ENCODE peak calls at places on chromosomes 13 and 19, in ten cellular contexts. Y is GM23248; O is heart right ventricle; V is kidney; S is hepatocyte; I is IMR-90; K is CD8-positive, alpha-beta T cell; E is GM12878; Q is brain microvascular endothelial cell; N is uterus. W is an unnamed sample.

GRCh38 chr19:3801412-3802096 is 15.4 kb upstream of the MATK start:
- DNase-seq in K (peak; percentile 61), N (no peak), S (no peak), Q (peak; percentile 4), Y (peak; percentile 45), V (peak; percentile 76), I (no peak), O (peak; percentile 43), E (no peak), W (peak; percentile 42)

GRCh38 chr19:19021115-19021514 is 12.2 kb downstream of the SUGP2 start:
- DNase-seq in N (no peak), S (peak; percentile 50), V (no peak), O (no peak), I (peak; percentile 84), Q (peak; percentile 63), E (no peak), K (no peak), Y (peak; percentile 86), W (no peak)

GRCh38 chr13:29861694-29862110 is 11.3 kb upstream of the UBL3 start:
- DNase-seq in K (no peak), Y (peak; percentile 99), S (peak; percentile 22), I (peak; percentile 97), N (no peak), O (no peak), V (no peak), Q (peak; percentile 85), E (no peak), W (no peak)

GRCh38 chr13:19836472-19836871 is 27.0 kb downstream of the ZMYM5 start:
- DNase-seq in Q (peak; percentile 9), O (no peak), N (no peak), V (no peak), E (no peak), S (no peak), K (no peak), Y (peak; percentile 7), I (peak; percentile 53), W (no peak)

GRCh38 chr19:41626877-41627276 is at the start of gene CEACAM4:
- DNase-seq in K (no peak), N (no peak), O (peak; percentile 32), E (no peak), V (no peak), Y (no peak), Q (no peak), S (no peak), I (no peak), W (peak; percentile 74)

GRCh38 chr13:114090476-114090875 is 41.9 kb downstream of the RASA3 start:
- DNase-seq in I (no peak), K (no peak), Q (no peak), Y (no peak), E (no peak), S (no peak), O (no peak), N (no peak), V (no peak), W (no peak)

GRCh38 chr13:104837756-104838155 is 1697.7 kb downstream of the EFNB2 start:
- DNase-seq in O (no peak), E (no peak), Q (no peak), S (no peak), Y (no peak), K (no peak), I (no peak), V (no peak), N (no peak), W (no peak)

GRCh38 chr19:48489608-48490216 is 20.5 kb downstream of the CYTH2 start:
- DNase-seq in V (peak; percentile 90), E (no peak), S (peak; percentile 85), I (peak; percentile 39), K (peak; percentile 81), Q (peak; percentile 35), O (peak; percentile 83), Y (peak; percentile 71), N (peak; percentile 74), W (peak; percentile 90)

DNA sequence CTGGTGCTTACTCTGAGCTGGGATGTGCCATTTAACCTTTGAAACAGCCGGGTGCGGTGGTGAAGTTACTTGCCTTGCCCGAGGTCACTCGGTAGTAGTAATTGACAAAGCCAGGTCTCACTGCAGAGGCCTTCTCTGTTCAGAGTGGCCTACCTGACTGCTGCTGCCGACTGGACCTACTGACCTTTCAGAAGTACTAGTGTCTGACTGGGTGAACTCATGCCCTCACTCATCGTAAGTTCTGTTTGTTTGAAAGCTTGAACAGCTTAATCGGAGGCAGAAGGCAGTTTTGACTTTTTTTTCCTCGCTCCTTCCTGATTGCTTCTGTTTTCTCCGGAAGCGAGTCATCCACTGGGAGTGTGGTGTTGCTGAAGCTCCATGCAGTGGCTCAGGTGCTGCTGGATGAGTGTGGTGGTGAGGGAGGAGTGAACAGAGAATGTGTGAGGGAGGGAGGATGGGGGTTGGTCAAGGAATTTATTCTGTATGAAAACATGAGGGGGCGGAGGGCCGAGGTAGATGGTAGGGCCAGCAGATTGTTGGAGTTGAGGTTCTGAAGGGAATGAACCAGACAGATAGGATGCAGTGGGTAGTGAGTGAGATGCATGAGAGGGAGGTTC is 2.7 kb downstream of the SPINT2 start:
- DNase-seq in V (peak; percentile 57), K (no peak), Y (peak; percentile 72), N (no peak), I (peak; percentile 78), S (peak; percentile 70), O (no peak), Q (peak; percentile 47), E (no peak), W (no peak)
- H3K27ac ChIP-seq in V (peak overlapping the region; percentile 94), K (no peak overlapping the region), Y (peak overlapping the region; percentile 12), N (no peak overlapping the region), I (peak overlapping the region; percentile 16), S (peak overlapping the region; percentile 94), O (no peak overlapping the region), Q (no peak overlapping the region), E (no peak overlapping the region), W (no peak overlapping the region)

GRCh38 chr13:95783747-95784146 is 106.8 kb downstream of the DNAJC3 start:
- DNase-seq in K (no peak), Q (no peak), N (no peak), I (no peak), Y (no peak), S (no peak), V (no peak), E (no peak), O (no peak), W (no peak)

GRCh38 chr13:95784891-95785290 is 108.0 kb downstream of the DNAJC3 start:
- DNase-seq in N (no peak), Q (peak; percentile 5), O (no peak), E (no peak), I (peak; percentile 49), Y (peak; percentile 31), S (no peak), K (no peak), V (no peak), W (no peak)

GRCh38 chr13:95787356-95788099 is 110.6 kb downstream of the DNAJC3 start:
- DNase-seq in V (no peak), N (no peak), Y (peak; percentile 21), K (no peak), Q (no peak), O (no peak), I (peak; percentile 21), S (no peak), E (no peak), W (no peak)

GRCh38 chr13:95781016-95781415 is 104.1 kb downstream of the DNAJC3 start:
- DNase-seq in Y (no peak), S (no peak), I (no peak), V (no peak), E (no peak), K (no peak), Q (no peak), O (no peak), N (no peak), W (no peak)

GRCh38 chr13:95784161-95784880 is 107.4 kb downstream of the DNAJC3 start:
- DNase-seq in I (peak; percentile 91), Y (peak; percentile 72), O (no peak), V (no peak), S (peak; percentile 56), N (no peak), E (no peak), Q (peak; percentile 57), K (no peak), W (no peak)
- H3K27ac ChIP-seq in I (peak overlapping the region; percentile 55), Y (peak overlapping the region; percentile 61), O (no peak overlapping the region), V (no peak overlapping the region), S (peak overlapping the region; percentile 73), N (no peak overlapping the region), E (no peak overlapping the region), Q (peak overlapping the region; percentile 37), K (no peak overlapping the region), W (no peak overlapping the region)

GRCh38 chr19:46605356-46605821 is 4.3 kb downstream of the CALM3 start:
- DNase-seq in O (no peak), Y (no peak), Q (no peak), N (no peak), E (no peak), S (no peak), K (no peak), I (no peak), V (peak; percentile 56), W (no peak)

GRCh38 chr19:46602392-46603194 is 1.5 kb downstream of the CALM3 start:
- DNase-seq in V (no peak), K (peak; percentile 33), O (no peak), Y (peak; percentile 73), I (no peak), S (peak; percentile 25), E (no peak), Q (no peak), N (peak; percentile 27), W (no peak)

GRCh38 chr19:46604781-46605355 is 3.7 kb downstream of the CALM3 start:
- DNase-seq in S (peak; percentile 8), I (no peak), O (no peak), E (no peak), Q (no peak), K (no peak), Y (no peak), N (no peak), V (peak; percentile 61), W (peak; percentile 64)

GRCh38 chr19:46603195-46603637 is 2.1 kb downstream of the CALM3 start:
- DNase-seq in E (no peak), I (no peak), Q (no peak), S (peak; percentile 83), N (no peak), K (no peak), V (no peak), Y (no peak), O (no peak), W (no peak)

GRCh38 chr19:46603752-46604241 is 2.7 kb downstream of the CALM3 start:
- DNase-seq in S (peak; percentile 15), K (no peak), O (no peak), V (no peak), E (no peak), N (no peak), Q (no peak), Y (peak; percentile 49), I (no peak), W (no peak)
- H3K27ac ChIP-seq in S (peak overlapping the region; percentile 97), K (no peak overlapping the region), O (peak overlapping the region; percentile 100), V (peak overlapping the region; percentile 73), E (peak overlapping the region; percentile 92), N (peak overlapping the region; percentile 97), Q (no peak overlapping the region), Y (peak overlapping the region; percentile 92), I (no peak overlapping the region), W (no peak overlapping the region)

DNA sequence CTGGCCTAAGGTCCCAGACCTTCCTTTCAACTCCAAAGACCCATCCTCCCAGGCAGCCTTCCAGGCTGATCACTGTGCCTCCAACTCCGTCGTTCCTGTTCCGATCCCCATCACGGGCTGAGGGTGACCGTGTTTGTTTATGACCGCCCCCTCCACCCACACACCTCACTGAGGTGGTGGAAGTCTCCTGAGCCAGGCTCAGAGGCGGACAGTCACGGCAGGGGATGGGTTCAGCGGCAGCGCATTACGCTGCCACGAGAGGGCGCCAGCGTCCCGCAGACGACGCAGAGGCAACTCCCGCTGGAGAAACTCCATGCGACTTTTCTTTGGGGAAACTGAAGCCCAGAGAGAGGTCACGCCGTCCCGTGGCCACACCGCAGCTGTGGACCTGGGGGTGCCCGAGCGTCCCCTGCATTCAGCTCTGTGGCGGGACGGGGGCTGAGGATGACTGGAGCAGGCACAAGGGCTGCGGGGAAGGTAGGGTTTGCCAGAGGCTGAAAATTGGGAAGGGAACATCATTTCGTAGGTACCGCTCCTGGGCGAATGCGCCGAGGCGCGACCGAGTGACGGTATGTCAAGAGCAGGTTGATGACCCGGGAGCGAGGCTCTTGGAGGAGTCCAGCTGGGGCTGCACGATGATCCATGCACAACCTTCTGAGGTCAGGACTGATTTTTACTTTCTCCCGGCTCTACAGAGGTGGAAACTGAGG is 920 bp upstream of the ARRDC2 start:
- DNase-seq in O (peak; percentile 88), Q (peak; percentile 64), K (peak; percentile 80), E (no peak), N (peak; percentile 81), V (peak; percentile 93), S (peak; percentile 89), Y (peak; percentile 86), I (peak; percentile 62), W (peak; percentile 94)
- H3K27ac ChIP-seq in O (peak overlapping the region; percentile 87), Q (no peak overlapping the region), K (peak overlapping the region; percentile 72), E (no peak overlapping the region), N (peak overlapping the region; percentile 80), V (peak overlapping the region; percentile 83), S (no peak overlapping the region), Y (peak overlapping the region; percentile 19), I (no peak overlapping the region), W (peak overlapping the region; percentile 49)